ENCODE peak calls at places on chromosomes 6 and 20, in four cellular contexts. One of them, this sample, is unnamed.

GRCh38 chr6:118594877-118595276 is 46.8 kb downstream of the PLN start:
- DNase-seq in foreskin fibroblast: no peak
- DNase-seq in adipocyte: no peak
- DNase-seq in astrocyte of the spinal cord: no peak
- DNase-seq in this sample: no peak

GRCh38 chr6:34465551-34466241 is at the start of gene PACSIN1:
- DNase-seq in foreskin fibroblast: no peak
- DNase-seq in adipocyte: no peak
- DNase-seq in astrocyte of the spinal cord: no peak
- DNase-seq in this sample: no peak

GRCh38 chr6:153215242-153215641 is 84.2 kb upstream of the RGS17 start:
- DNase-seq in adipocyte: no peak
- DNase-seq in foreskin fibroblast: no peak
- DNase-seq in astrocyte of the spinal cord: no peak
- DNase-seq in this sample: no peak

GRCh38 chr6:45513331-45513730 is 135.6 kb upstream of the SUPT3H start:
- DNase-seq in foreskin fibroblast: no peak
- DNase-seq in adipocyte: no peak
- DNase-seq in astrocyte of the spinal cord: no peak
- DNase-seq in this sample: no peak

GRCh38 chr20:61408951-61409740 is 157.1 kb downstream of the CDH4 start:
- DNase-seq in astrocyte of the spinal cord: no peak
- DNase-seq in foreskin fibroblast: no peak
- DNase-seq in adipocyte: no peak
- DNase-seq in this sample: no peak

GRCh38 chr6:157227202-157228166 is 95.8 kb downstream of the TMEM242 start:
- DNase-seq in foreskin fibroblast: no peak
- DNase-seq in astrocyte of the spinal cord: no peak
- DNase-seq in adipocyte: peak; percentile 24
- DNase-seq in this sample: no peak

GRCh38 chr20:62388839-62389600 is 2.1 kb downstream of the RPS21 start:
- DNase-seq in foreskin fibroblast: no peak
- DNase-seq in adipocyte: no peak
- DNase-seq in astrocyte of the spinal cord: no peak
- DNase-seq in this sample: no peak

GRCh38 chr20:31836853-31837608 is 8.4 kb downstream of the FOXS1 start:
- DNase-seq in adipocyte: no peak
- DNase-seq in foreskin fibroblast: no peak
- DNase-seq in astrocyte of the spinal cord: peak; percentile 50
- DNase-seq in this sample: no peak

GRCh38 chr6:56954389-56955170 is at the start of gene BEND6:
- DNase-seq in astrocyte of the spinal cord: peak; percentile 85
- DNase-seq in adipocyte: peak; percentile 95
- DNase-seq in foreskin fibroblast: peak; percentile 86
- DNase-seq in this sample: peak; percentile 28

GRCh38 chr6:39958947-39959346 is 24.7 kb upstream of the MOCS1 start:
- DNase-seq in adipocyte: no peak
- DNase-seq in astrocyte of the spinal cord: no peak
- DNase-seq in foreskin fibroblast: no peak
- DNase-seq in this sample: no peak

GRCh38 chr6:111441678-111442243 is 41.3 kb downstream of the REV3L start:
- DNase-seq in foreskin fibroblast: no peak
- DNase-seq in adipocyte: no peak
- DNase-seq in astrocyte of the spinal cord: no peak
- DNase-seq in this sample: no peak

GRCh38 chr6:168838000-168838399 is 397.0 kb downstream of the SMOC2 start:
- DNase-seq in adipocyte: no peak
- DNase-seq in foreskin fibroblast: no peak
- DNase-seq in astrocyte of the spinal cord: no peak
- DNase-seq in this sample: peak; percentile 79

GRCh38 chr6:3797231-3798200 is 46.0 kb upstream of the PXDC1 start:
- DNase-seq in astrocyte of the spinal cord: peak; percentile 82
- DNase-seq in adipocyte: peak; percentile 68
- DNase-seq in foreskin fibroblast: peak; percentile 48
- DNase-seq in this sample: no peak

GRCh38 chr20:9989066-9989724 is 45.6 kb upstream of the ANKEF1 start:
- DNase-seq in adipocyte: peak; percentile 88
- DNase-seq in astrocyte of the spinal cord: peak; percentile 82
- DNase-seq in foreskin fibroblast: peak; percentile 41
- DNase-seq in this sample: no peak

GRCh38 chr6:79307321-79308036 is 73.0 kb upstream of the HMGN3 start:
- DNase-seq in foreskin fibroblast: peak; percentile 25
- DNase-seq in astrocyte of the spinal cord: no peak
- DNase-seq in adipocyte: no peak
- DNase-seq in this sample: no peak

GRCh38 chr6:54617730-54618129 is 228.8 kb upstream of the FAM83B start:
- DNase-seq in adipocyte: peak; percentile 90
- DNase-seq in foreskin fibroblast: peak; percentile 57
- DNase-seq in astrocyte of the spinal cord: peak; percentile 83
- DNase-seq in this sample: no peak

GRCh38 chr6:154370545-154370944 is 13.9 kb upstream of the IPCEF1 start:
- DNase-seq in foreskin fibroblast: peak; percentile 36
- DNase-seq in astrocyte of the spinal cord: peak; percentile 47
- DNase-seq in adipocyte: peak; percentile 66
- DNase-seq in this sample: no peak

GRCh38 chr6:87661016-87661415 is 41.0 kb downstream of the AKIRIN2 start:
- DNase-seq in adipocyte: peak; percentile 50
- DNase-seq in foreskin fibroblast: peak; percentile 59
- DNase-seq in astrocyte of the spinal cord: peak; percentile 38
- DNase-seq in this sample: no peak

GRCh38 chr6:75437451-75438185 is 56.0 kb downstream of the FILIP1 start:
- DNase-seq in astrocyte of the spinal cord: peak; percentile 49
- DNase-seq in foreskin fibroblast: peak; percentile 78
- DNase-seq in adipocyte: peak; percentile 36
- DNase-seq in this sample: no peak

GRCh38 chr20:59835448-59836395 is 97.7 kb downstream of the SYCP2 start:
- DNase-seq in adipocyte: peak; percentile 64
- DNase-seq in astrocyte of the spinal cord: peak; percentile 40
- DNase-seq in foreskin fibroblast: peak; percentile 18
- DNase-seq in this sample: peak; percentile 75

GRCh38 chr6:17705778-17706579 is 746 bp downstream of the NUP153 start:
- DNase-seq in astrocyte of the spinal cord: peak; percentile 59
- DNase-seq in adipocyte: peak; percentile 74
- DNase-seq in foreskin fibroblast: no peak
- DNase-seq in this sample: peak; percentile 38

GRCh38 chr6:168122011-168122410 is 43.0 kb upstream of the FRMD1 start:
- DNase-seq in adipocyte: no peak
- DNase-seq in foreskin fibroblast: no peak
- DNase-seq in astrocyte of the spinal cord: no peak
- DNase-seq in this sample: no peak

GRCh38 chr20:57618091-57618765 is 2.0 kb downstream of the ZBP1 start:
- DNase-seq in adipocyte: no peak
- DNase-seq in foreskin fibroblast: no peak
- DNase-seq in astrocyte of the spinal cord: no peak
- DNase-seq in this sample: no peak

GRCh38 chr6:1382883-1383728 is 6.3 kb upstream of the FOXF2 start:
- DNase-seq in adipocyte: no peak
- DNase-seq in foreskin fibroblast: no peak
- DNase-seq in astrocyte of the spinal cord: no peak
- DNase-seq in this sample: no peak

GRCh38 chr20:44961868-44962267 is 1.7 kb upstream of the TOMM34 start:
- DNase-seq in astrocyte of the spinal cord: peak; percentile 24
- DNase-seq in adipocyte: peak; percentile 16
- DNase-seq in foreskin fibroblast: peak; percentile 75
- DNase-seq in this sample: no peak

GRCh38 chr20:13936781-13937576 is 53.4 kb downstream of the SEL1L2 start:
- DNase-seq in adipocyte: no peak
- DNase-seq in astrocyte of the spinal cord: no peak
- DNase-seq in foreskin fibroblast: no peak
- DNase-seq in this sample: no peak

GRCh38 chr20:528923-529594 is 14.5 kb downstream of the CSNK2A1 start:
- DNase-seq in adipocyte: peak; percentile 58
- DNase-seq in foreskin fibroblast: peak; percentile 87
- DNase-seq in astrocyte of the spinal cord: peak; percentile 76
- DNase-seq in this sample: no peak

GRCh38 chr20:57092112-57092899 is 174.1 kb downstream of the BMP7 start:
- DNase-seq in foreskin fibroblast: peak; percentile 24
- DNase-seq in astrocyte of the spinal cord: peak; percentile 20
- DNase-seq in adipocyte: peak; percentile 66
- DNase-seq in this sample: no peak

GRCh38 chr6:155077331-155077730 is 82.2 kb downstream of the TIAM2 start:
- DNase-seq in foreskin fibroblast: no peak
- DNase-seq in astrocyte of the spinal cord: no peak
- DNase-seq in adipocyte: no peak
- DNase-seq in this sample: no peak

GRCh38 chr20:33909331-33909921 is 84.3 kb upstream of the RALY start:
- DNase-seq in astrocyte of the spinal cord: peak; percentile 85
- DNase-seq in adipocyte: peak; percentile 95
- DNase-seq in foreskin fibroblast: peak; percentile 55
- DNase-seq in this sample: no peak

GRCh38 chr6:163415176-163415619 is 680 bp downstream of the QKI start:
- DNase-seq in foreskin fibroblast: no peak
- DNase-seq in adipocyte: no peak
- DNase-seq in astrocyte of the spinal cord: no peak
- DNase-seq in this sample: no peak

GRCh38 chr20:36717657-36718056 is 28.2 kb downstream of the NDRG3 start:
- DNase-seq in astrocyte of the spinal cord: no peak
- DNase-seq in foreskin fibroblast: peak; percentile 10
- DNase-seq in adipocyte: no peak
- DNase-seq in this sample: no peak

GRCh38 chr20:31987744-31988143 is 19.8 kb downstream of the XKR7 start:
- DNase-seq in adipocyte: peak; percentile 7
- DNase-seq in astrocyte of the spinal cord: no peak
- DNase-seq in foreskin fibroblast: no peak
- DNase-seq in this sample: no peak

GRCh38 chr6:100462990-100463684 is 1.6 kb downstream of the SIM1 start:
- DNase-seq in astrocyte of the spinal cord: no peak
- DNase-seq in adipocyte: no peak
- DNase-seq in foreskin fibroblast: no peak
- DNase-seq in this sample: no peak

GRCh38 chr6:24743944-24744335 is 25.0 kb upstream of the C6orf62 start:
- DNase-seq in adipocyte: no peak
- DNase-seq in foreskin fibroblast: no peak
- DNase-seq in astrocyte of the spinal cord: no peak
- DNase-seq in this sample: no peak

GRCh38 chr6:131765081-131765852 is 42.6 kb upstream of the ENPP1 start:
- DNase-seq in adipocyte: peak; percentile 30
- DNase-seq in astrocyte of the spinal cord: peak; percentile 70
- DNase-seq in foreskin fibroblast: peak; percentile 96
- DNase-seq in this sample: no peak

GRCh38 chr6:108896111-108896661 is 48.0 kb downstream of the ARMC2 start:
- DNase-seq in adipocyte: peak; percentile 87
- DNase-seq in astrocyte of the spinal cord: peak; percentile 95
- DNase-seq in foreskin fibroblast: peak; percentile 73
- DNase-seq in this sample: no peak